ENCODE peak calls at places on chromosomes 12 and 14, in seven cellular contexts. G is NCI-H1092 treated with DMSO at 0.1 percent for 48 hours, Z is frontal cortex, Q is anterior cingulate cortex, X is kidney tubule cell, P is NCI-H2029, W is RKO. Y is an unnamed sample.

GRCh38 chr12:59398164-59398563 is 197.7 kb upstream of the SLC16A7 start:
- DNase-seq in G (no peak), Z (no peak), Q (no peak), X (no peak), P (no peak), W (no peak), Y (no peak)

GRCh38 chr14:62329427-62329826 is 567.2 kb downstream of the SNAPC1 start:
- DNase-seq in G (no peak), Z (no peak), Q (no peak), X (no peak), P (no peak), W (no peak), Y (no peak)

GRCh38 chr12:119565404-119565803 is 28.2 kb upstream of the TMEM233 start:
- DNase-seq in G (no peak), Z (no peak), Q (no peak), X (no peak), P (no peak), W (no peak), Y (no peak)

GRCh38 chr14:100737526-100737925 is 10.8 kb downstream of the DLK1 start:
- DNase-seq in G (no peak), Z (no peak), Q (no peak), X (no peak), P (no peak), W (no peak), Y (no peak)

GRCh38 chr12:113397497-113398197 is 6.0 kb downstream of the SDS start:
- DNase-seq in G (no peak), Z (no peak), Q (no peak), X (no peak), P (no peak), W (no peak), Y (no peak)

GRCh38 chr14:96639550-96639949 is 137.4 kb downstream of the PAPOLA start:
- DNase-seq in G (no peak), Z (no peak), Q (no peak), X (no peak), P (no peak), W (no peak), Y (no peak)

GRCh38 chr12:29681370-29681769 is 102.4 kb downstream of the TMTC1 start:
- DNase-seq in G (no peak), Z (no peak), Q (no peak), X (no peak), P (no peak), W (no peak), Y (no peak)

GRCh38 chr14:38209572-38210159 is 2.0 kb downstream of the SSTR1 start:
- DNase-seq in G (no peak), Z (no peak), Q (no peak), X (no peak), P (no peak), W (no peak), Y (no peak)

GRCh38 chr14:53411110-53411509 is 258.0 kb upstream of the DDHD1 start:
- DNase-seq in G (no peak), Z (no peak), Q (no peak), X (peak), P (no peak), W (no peak), Y (no peak)

GRCh38 chr14:103103461-103104388 is 9.2 kb downstream of the EXOC3L4 start:
- DNase-seq in G (peak), Z (no peak), Q (no peak), X (peak), P (peak), W (peak), Y (peak)

GRCh38 chr14:91357731-91358319 is 59.8 kb downstream of the CCDC88C start:
- DNase-seq in G (no peak), Z (no peak), Q (no peak), X (no peak), P (no peak), W (no peak), Y (no peak)

GRCh38 chr12:51926064-51926632 is 18.8 kb downstream of the ACVRL1 start:
- DNase-seq in G (no peak), Z (no peak), Q (no peak), X (no peak), P (no peak), W (no peak), Y (no peak)

GRCh38 chr14:68630081-68630571 is 162.7 kb downstream of the ZFP36L1 start:
- DNase-seq in G (no peak), Z (no peak), Q (no peak), X (peak), P (no peak), W (no peak), Y (peak)

GRCh38 chr12:54259194-54260011 is 20.5 kb downstream of the CBX5 start:
- DNase-seq in G (peak), Z (peak), Q (peak), X (peak), P (peak), W (no peak), Y (peak)

GRCh38 chr12:89059721-89060120 is 292.6 kb downstream of the DUSP6 start:
- DNase-seq in G (no peak), Z (no peak), Q (no peak), X (peak), P (no peak), W (no peak), Y (peak)

GRCh38 chr14:65356327-65356836 is 56.1 kb upstream of the FUT8 start:
- DNase-seq in G (no peak), Z (no peak), Q (no peak), X (peak), P (no peak), W (peak), Y (no peak)

GRCh38 chr14:101033446-101034165 is 130.1 kb upstream of the RTL1 start:
- DNase-seq in G (no peak), Z (no peak), Q (no peak), X (no peak), P (no peak), W (no peak), Y (no peak)

GRCh38 chr14:22900088-22900799 is 17.2 kb downstream of the REM2 start:
- DNase-seq in G (peak), Z (peak), Q (no peak), X (peak), P (peak), W (peak), Y (peak)

GRCh38 chr14:30921305-30921704 is 46.9 kb downstream of the COCH start:
- DNase-seq in G (no peak), Z (no peak), Q (no peak), X (no peak), P (no peak), W (no peak), Y (no peak)

GRCh38 chr12:119179335-119180021 is 747 bp downstream of the HSPB8 start:
- DNase-seq in G (no peak), Z (no peak), Q (no peak), X (peak), P (no peak), W (peak), Y (no peak)

GRCh38 chr12:53049582-53050318 is at the start of gene TNS2:
- DNase-seq in G (peak), Z (no peak), Q (peak), X (peak), P (peak), W (no peak), Y (peak)

GRCh38 chr12:46197876-46198275 is 71.0 kb downstream of the SLC38A1 start:
- DNase-seq in G (no peak), Z (no peak), Q (no peak), X (no peak), P (no peak), W (no peak), Y (no peak)

GRCh38 chr12:32390572-32391219 is 8.7 kb upstream of the FGD4 start:
- DNase-seq in G (peak), Z (no peak), Q (no peak), X (peak), P (peak), W (no peak), Y (peak)

GRCh38 chr12:108235231-108235959 is 103.7 kb downstream of the CMKLR1 start:
- DNase-seq in G (no peak), Z (no peak), Q (no peak), X (no peak), P (no peak), W (no peak), Y (no peak)

GRCh38 chr14:24298892-24299254 is 707 bp downstream of the DHRS1 start:
- DNase-seq in G (peak), Z (no peak), Q (no peak), X (peak), P (no peak), W (peak), Y (peak)

GRCh38 chr14:48536318-48536717 is 860.9 kb upstream of the MDGA2 start:
- DNase-seq in G (no peak), Z (no peak), Q (no peak), X (no peak), P (no peak), W (peak), Y (no peak)

GRCh38 chr12:22755629-22756028 is 130.7 kb downstream of the ETNK1 start:
- DNase-seq in G (no peak), Z (no peak), Q (no peak), X (no peak), P (no peak), W (no peak), Y (no peak)

Y was measured in colonic mucosa.